ENCODE peak calls at places on chromosomes 5 and 9, in ten cellular contexts. D is left cardiac atrium; T is activated CD4-positive, alpha-beta T cell treated with anti-CD3 and anti-CD28 coated beads, Interleukin-2, amount 50 U/mL, for 1 hour; X is PC-3; S is body of pancreas; K is MCF 10A; C is stimulated activated CD4-positive, alpha-beta T cell treated with anti-CD3 and anti-CD28 coated beads, Interleukin-2, amount 100 ng/mL, for 24 hours; P is fibroblast of mammary gland; M is AG08396; A is psoas muscle. Y is an unnamed sample.
A peak's percentile ranks its signal among the peaks of the same experiment; 100 is the strongest.

GRCh38 chr9:104009853-104010252 is 84.3 kb upstream of the SMC2 start:
- DNase-seq in D (no peak), T (no peak), X (no peak), S (no peak), K (peak; percentile 58), C (no peak), P (peak; percentile 53), M (no peak), A (no peak), Y (peak; percentile 51)

GRCh38 chr9:6764570-6765334 is 7.0 kb downstream of the KDM4C start:
- DNase-seq in D (no peak), T (no peak), X (no peak), S (no peak), K (peak; percentile 11), C (no peak), P (no peak), M (no peak), A (no peak), Y (peak; percentile 21)

GRCh38 chr9:95516736-95517558 is at the start of gene PTCH1:
- DNase-seq in D (peak; percentile 43), T (peak; percentile 34), X (peak; percentile 19), S (peak; percentile 42), K (peak; percentile 49), C (peak; percentile 53), P (peak; percentile 52), M (peak; percentile 68), A (peak; percentile 65), Y (peak; percentile 46)

GRCh38 chr5:155799308-155799707 is 527.7 kb upstream of the SGCD start:
- DNase-seq in D (no peak), T (no peak), X (no peak), S (no peak), K (no peak), C (no peak), P (no peak), M (no peak), A (no peak), Y (no peak)

GRCh38 chr9:3968891-3969290 is 331.0 kb downstream of the GLIS3 start:
- DNase-seq in D (no peak), T (no peak), X (peak; percentile 91), S (peak; percentile 12), K (peak; percentile 50), C (no peak), P (peak; percentile 51), M (no peak), A (no peak), Y (peak; percentile 80)

GRCh38 chr5:149435660-149436059 is 56.6 kb upstream of the IL17B start:
- DNase-seq in D (no peak), T (no peak), X (no peak), S (no peak), K (no peak), C (no peak), P (no peak), M (no peak), A (no peak), Y (no peak)

GRCh38 chr9:110472111-110472510 is 107.4 kb downstream of the SVEP1 start:
- DNase-seq in D (no peak), T (no peak), X (no peak), S (no peak), K (no peak), C (no peak), P (no peak), M (no peak), A (no peak), Y (no peak)

GRCh38 chr5:100772548-100772947 is 130.5 kb downstream of the ST8SIA4 start:
- DNase-seq in D (no peak), T (no peak), X (no peak), S (no peak), K (no peak), C (no peak), P (no peak), M (no peak), A (no peak), Y (no peak)

GRCh38 chr5:113151641-113152040 is 175.0 kb downstream of the DCP2 start:
- DNase-seq in D (no peak), T (no peak), X (no peak), S (no peak), K (no peak), C (no peak), P (no peak), M (no peak), A (no peak), Y (no peak)

GRCh38 chr9:7980691-7981289 is 181.2 kb upstream of the DMAC1 start:
- DNase-seq in D (no peak), T (no peak), X (no peak), S (no peak), K (no peak), C (no peak), P (no peak), M (no peak), A (no peak), Y (no peak)

GRCh38 chr5:126460977-126461376 is 37.8 kb downstream of the GRAMD2B start:
- DNase-seq in D (no peak), T (no peak), X (no peak), S (no peak), K (no peak), C (no peak), P (no peak), M (no peak), A (no peak), Y (no peak)

GRCh38 chr5:124736111-124736813 is 10.2 kb downstream of the ZNF608 start:
- DNase-seq in D (no peak), T (no peak), X (no peak), S (peak; percentile 23), K (no peak), C (no peak), P (peak; percentile 90), M (peak; percentile 88), A (no peak), Y (peak; percentile 44)

GRCh38 chr9:18689881-18690280 is 215.9 kb downstream of the ADAMTSL1 start:
- DNase-seq in D (no peak), T (no peak), X (no peak), S (no peak), K (no peak), C (no peak), P (no peak), M (no peak), A (no peak), Y (no peak)

GRCh38 chr5:111680737-111681413 is 76.1 kb downstream of the NREP start:
- DNase-seq in D (peak; percentile 62), T (no peak), X (peak; percentile 97), S (peak; percentile 72), K (peak; percentile 98), C (no peak), P (peak; percentile 98), M (peak; percentile 59), A (peak; percentile 66), Y (peak; percentile 89)

GRCh38 chr5:146079695-146080361 is 25.5 kb downstream of the PLAC8L1 start:
- DNase-seq in D (no peak), T (no peak), X (peak; percentile 47), S (no peak), K (peak; percentile 82), C (peak; percentile 20), P (peak; percentile 34), M (no peak), A (no peak), Y (peak; percentile 20)

Y was measured in ELR.